ENCODE peak calls at places on chromosomes 5 and 9, in eight cellular contexts. One of them, this sample, is unnamed.

GRCh38 chr5:78293856-78294249 is 645 bp downstream of the AP3B1 start:
- DNase-seq in pancreas: no peak
- DNase-seq in right lobe of liver: no peak
- DNase-seq in RWPE2: no peak
- DNase-seq in upper lobe of left lung: no peak
- DNase-seq in foreskin keratinocyte: no peak
- DNase-seq in psoas muscle: no peak
- DNase-seq in fibroblast of lung: peak; percentile 6
- DNase-seq in this sample: no peak

GRCh38 chr9:93658184-93658925 is 82.0 kb downstream of the PHF2 start:
- DNase-seq in right lobe of liver: peak; percentile 37
- DNase-seq in pancreas: peak; percentile 51
- DNase-seq in upper lobe of left lung: no peak
- DNase-seq in psoas muscle: peak; percentile 32
- DNase-seq in foreskin keratinocyte: no peak
- DNase-seq in fibroblast of lung: no peak
- DNase-seq in RWPE2: peak; percentile 45
- DNase-seq in this sample: peak; percentile 5

GRCh38 chr5:143922718-143923117 is 110.8 kb downstream of the HMHB1 start:
- DNase-seq in foreskin keratinocyte: peak; percentile 46
- DNase-seq in pancreas: no peak
- DNase-seq in RWPE2: no peak
- DNase-seq in fibroblast of lung: peak; percentile 76
- DNase-seq in psoas muscle: no peak
- DNase-seq in upper lobe of left lung: no peak
- DNase-seq in right lobe of liver: no peak
- DNase-seq in this sample: no peak

GRCh38 chr9:94663139-94663538 is 23.8 kb upstream of the FBP1 start:
- DNase-seq in right lobe of liver: no peak
- DNase-seq in fibroblast of lung: no peak
- DNase-seq in RWPE2: no peak
- DNase-seq in psoas muscle: no peak
- DNase-seq in foreskin keratinocyte: no peak
- DNase-seq in upper lobe of left lung: no peak
- DNase-seq in pancreas: no peak
- DNase-seq in this sample: no peak

GRCh38 chr5:135814254-135814653 is 20.2 kb upstream of the SLC25A48 start:
- DNase-seq in fibroblast of lung: no peak
- DNase-seq in pancreas: no peak
- DNase-seq in RWPE2: no peak
- DNase-seq in upper lobe of left lung: no peak
- DNase-seq in right lobe of liver: no peak
- DNase-seq in foreskin keratinocyte: no peak
- DNase-seq in psoas muscle: no peak
- DNase-seq in this sample: no peak

GRCh38 chr5:168601972-168602371 is 22.8 kb upstream of the PANK3 start:
- DNase-seq in RWPE2: no peak
- DNase-seq in upper lobe of left lung: no peak
- DNase-seq in psoas muscle: no peak
- DNase-seq in fibroblast of lung: no peak
- DNase-seq in foreskin keratinocyte: no peak
- DNase-seq in right lobe of liver: no peak
- DNase-seq in pancreas: no peak
- DNase-seq in this sample: no peak

GRCh38 chr5:149913449-149914419 is 30.9 kb downstream of the PDE6A start:
- DNase-seq in RWPE2: no peak
- DNase-seq in fibroblast of lung: no peak
- DNase-seq in foreskin keratinocyte: no peak
- DNase-seq in upper lobe of left lung: no peak
- DNase-seq in psoas muscle: no peak
- DNase-seq in pancreas: no peak
- DNase-seq in right lobe of liver: no peak
- DNase-seq in this sample: no peak

GRCh38 chr5:56659991-56660390 is 155.4 kb upstream of the MAP3K1 start:
- DNase-seq in fibroblast of lung: no peak
- DNase-seq in foreskin keratinocyte: no peak
- DNase-seq in right lobe of liver: no peak
- DNase-seq in upper lobe of left lung: no peak
- DNase-seq in psoas muscle: no peak
- DNase-seq in RWPE2: no peak
- DNase-seq in pancreas: no peak
- DNase-seq in this sample: no peak

DNA sequence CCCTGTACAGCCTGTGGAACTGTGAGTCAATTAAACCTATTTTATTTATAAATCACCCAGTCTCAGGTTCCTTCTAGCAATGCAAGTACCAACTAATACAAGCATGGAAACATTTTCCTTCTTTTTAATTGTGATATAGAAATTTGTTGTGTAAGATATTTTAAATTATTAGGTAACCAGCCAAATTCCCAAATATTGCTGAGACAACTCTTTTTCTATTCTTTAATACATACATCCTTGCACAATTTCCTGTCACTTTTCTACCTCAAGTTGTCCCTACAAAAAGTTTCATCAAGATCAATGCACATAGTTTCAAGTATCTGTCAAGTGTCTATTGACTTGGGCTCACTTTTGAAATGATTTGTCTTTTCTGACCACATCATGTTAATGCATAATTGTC is 488.6 kb downstream of the ACTL7B start:
- DNase-seq in fibroblast of lung: no peak
- DNase-seq in upper lobe of left lung: no peak
- DNase-seq in RWPE2: no peak
- DNase-seq in pancreas: no peak
- DNase-seq in psoas muscle: no peak
- DNase-seq in right lobe of liver: no peak
- DNase-seq in foreskin keratinocyte: no peak
- DNase-seq in this sample: no peak
- H3K4me1 ChIP-seq in fibroblast of lung: no peaks in the 10 kb centered on the region
- H3K4me1 ChIP-seq in upper lobe of left lung: no peaks in the 10 kb centered on the region
- H3K4me1 ChIP-seq in RWPE2: no peaks in the 10 kb centered on the region
- H3K4me1 ChIP-seq in pancreas: no peaks in the 10 kb centered on the region
- H3K4me1 ChIP-seq in psoas muscle: peaks cover 16% of the 10 kb centered on the region
- H3K4me1 ChIP-seq in right lobe of liver: no peaks in the 10 kb centered on the region
- H3K4me1 ChIP-seq in foreskin keratinocyte: no peaks in the 10 kb centered on the region
- H3K4me1 ChIP-seq in this sample: no peaks in the 10 kb centered on the region

DNA sequence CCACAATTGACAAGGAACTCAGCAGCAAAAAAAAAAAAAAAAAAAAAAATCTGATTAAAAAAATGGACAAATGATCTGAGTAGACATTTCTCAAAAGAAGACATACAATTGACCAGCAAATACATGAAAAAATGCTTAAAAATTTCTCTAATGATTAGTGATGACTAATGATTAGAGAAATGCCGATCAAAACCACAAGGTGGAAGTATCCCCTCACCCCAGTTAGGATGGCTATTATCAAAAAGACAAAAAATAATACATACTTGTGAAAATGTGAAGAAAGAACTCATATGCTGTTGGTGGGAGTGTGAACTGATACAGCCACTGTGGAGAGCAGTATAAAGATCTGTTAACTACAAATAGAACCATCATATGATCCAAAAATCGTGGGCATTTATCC is 245.3 kb downstream of the OSTF1 start:
- DNase-seq in RWPE2: no peak
- DNase-seq in right lobe of liver: no peak
- DNase-seq in pancreas: no peak
- DNase-seq in fibroblast of lung: no peak
- DNase-seq in psoas muscle: no peak
- DNase-seq in upper lobe of left lung: no peak
- DNase-seq in foreskin keratinocyte: no peak
- DNase-seq in this sample: no peak
- TF ChIP-seq CTCF in RWPE2: no peak
- TF ChIP-seq CTCF in right lobe of liver: no peak
- TF ChIP-seq CTCF in pancreas: no peak
- TF ChIP-seq CTCF in fibroblast of lung: no peak
- TF ChIP-seq CTCF in psoas muscle: peak; percentile 23
- TF ChIP-seq CTCF in upper lobe of left lung: peak; percentile 34
- TF ChIP-seq CTCF in foreskin keratinocyte: peak; percentile 11
- TF ChIP-seq CTCF in this sample: peak; percentile 62

GRCh38 chr5:132824426-132824825 is 6.0 kb downstream of the SHROOM1 start:
- DNase-seq in pancreas: no peak
- DNase-seq in foreskin keratinocyte: no peak
- DNase-seq in right lobe of liver: no peak
- DNase-seq in fibroblast of lung: no peak
- DNase-seq in upper lobe of left lung: no peak
- DNase-seq in psoas muscle: no peak
- DNase-seq in RWPE2: no peak
- DNase-seq in this sample: no peak
- H3K4me1 ChIP-seq in pancreas: no peaks in the 10 kb centered on the region
- H3K4me1 ChIP-seq in foreskin keratinocyte: no peaks in the 10 kb centered on the region
- H3K4me1 ChIP-seq in right lobe of liver: no peaks in the 10 kb centered on the region
- H3K4me1 ChIP-seq in fibroblast of lung: peaks cover 3% of the 10 kb centered on the region
- H3K4me1 ChIP-seq in upper lobe of left lung: peaks cover 50% of the 10 kb centered on the region
- H3K4me1 ChIP-seq in psoas muscle: peaks cover under 1% of the 10 kb centered on the region
- H3K4me1 ChIP-seq in RWPE2: no peaks in the 10 kb centered on the region
- H3K4me1 ChIP-seq in this sample: peaks cover 36% of the 10 kb centered on the region

GRCh38 chr5:96651948-96652753 is 10.0 kb upstream of the CAST start:
- DNase-seq in RWPE2: no peak
- DNase-seq in psoas muscle: no peak
- DNase-seq in right lobe of liver: no peak
- DNase-seq in fibroblast of lung: no peak
- DNase-seq in pancreas: no peak
- DNase-seq in foreskin keratinocyte: no peak
- DNase-seq in upper lobe of left lung: no peak
- DNase-seq in this sample: no peak
- TF ChIP-seq CTCF in RWPE2: peak; percentile 31
- TF ChIP-seq CTCF in psoas muscle: no peak
- TF ChIP-seq CTCF in right lobe of liver: peak; percentile 30
- TF ChIP-seq CTCF in fibroblast of lung: peak; percentile 29
- TF ChIP-seq CTCF in pancreas: no peak
- TF ChIP-seq CTCF in foreskin keratinocyte: peak; percentile 48
- TF ChIP-seq CTCF in upper lobe of left lung: no peak
- TF ChIP-seq CTCF in this sample: peak; percentile 38

GRCh38 chr5:1358726-1359025 is 13.8 kb upstream of the CLPTM1L start:
- DNase-seq in fibroblast of lung: no peak
- DNase-seq in pancreas: no peak
- DNase-seq in right lobe of liver: peak; percentile 42
- DNase-seq in foreskin keratinocyte: no peak
- DNase-seq in RWPE2: no peak
- DNase-seq in upper lobe of left lung: no peak
- DNase-seq in psoas muscle: no peak
- DNase-seq in this sample: no peak
- H3K4me1 ChIP-seq in fibroblast of lung: no peaks in the 10 kb centered on the region
- H3K4me1 ChIP-seq in pancreas: no peaks in the 10 kb centered on the region
- H3K4me1 ChIP-seq in right lobe of liver: no peaks in the 10 kb centered on the region
- H3K4me1 ChIP-seq in foreskin keratinocyte: no peaks in the 10 kb centered on the region
- H3K4me1 ChIP-seq in RWPE2: no peaks in the 10 kb centered on the region
- H3K4me1 ChIP-seq in upper lobe of left lung: no peaks in the 10 kb centered on the region
- H3K4me1 ChIP-seq in psoas muscle: no peaks in the 10 kb centered on the region
- H3K4me1 ChIP-seq in this sample: no peaks in the 10 kb centered on the region

GRCh38 chr9:112890106-112891081 is at the start of gene SLC46A2:
- DNase-seq in foreskin keratinocyte: no peak
- DNase-seq in upper lobe of left lung: peak; percentile 77
- DNase-seq in psoas muscle: peak; percentile 61
- DNase-seq in fibroblast of lung: no peak
- DNase-seq in pancreas: peak; percentile 65
- DNase-seq in RWPE2: no peak
- DNase-seq in right lobe of liver: peak; percentile 65
- DNase-seq in this sample: peak; percentile 37

GRCh38 chr9:112886351-112886750 is 4.3 kb downstream of the SLC46A2 start:
- DNase-seq in fibroblast of lung: no peak
- DNase-seq in right lobe of liver: no peak
- DNase-seq in upper lobe of left lung: no peak
- DNase-seq in foreskin keratinocyte: no peak
- DNase-seq in psoas muscle: no peak
- DNase-seq in pancreas: no peak
- DNase-seq in RWPE2: no peak
- DNase-seq in this sample: no peak

GRCh38 chr9:112884721-112885120 is 6.0 kb downstream of the SLC46A2 start:
- DNase-seq in pancreas: no peak
- DNase-seq in fibroblast of lung: no peak
- DNase-seq in psoas muscle: no peak
- DNase-seq in upper lobe of left lung: no peak
- DNase-seq in right lobe of liver: no peak
- DNase-seq in RWPE2: no peak
- DNase-seq in foreskin keratinocyte: peak; percentile 23
- DNase-seq in this sample: no peak

GRCh38 chr9:112885324-112885723 is 5.4 kb downstream of the SLC46A2 start:
- DNase-seq in RWPE2: no peak
- DNase-seq in right lobe of liver: no peak
- DNase-seq in psoas muscle: no peak
- DNase-seq in foreskin keratinocyte: no peak
- DNase-seq in pancreas: no peak
- DNase-seq in fibroblast of lung: no peak
- DNase-seq in upper lobe of left lung: no peak
- DNase-seq in this sample: no peak

GRCh38 chr9:112887377-112887776 is 3.3 kb downstream of the SLC46A2 start:
- DNase-seq in pancreas: no peak
- DNase-seq in psoas muscle: no peak
- DNase-seq in RWPE2: no peak
- DNase-seq in right lobe of liver: no peak
- DNase-seq in upper lobe of left lung: peak; percentile 78
- DNase-seq in foreskin keratinocyte: no peak
- DNase-seq in fibroblast of lung: no peak
- DNase-seq in this sample: no peak
- TF ChIP-seq CTCF in pancreas: no peak
- TF ChIP-seq CTCF in psoas muscle: no peak
- TF ChIP-seq CTCF in RWPE2: no peak
- TF ChIP-seq CTCF in right lobe of liver: no peak
- TF ChIP-seq CTCF in upper lobe of left lung: peak; percentile 28
- TF ChIP-seq CTCF in foreskin keratinocyte: no peak
- TF ChIP-seq CTCF in fibroblast of lung: no peak
- TF ChIP-seq CTCF in this sample: no peak

GRCh38 chr9:114168281-114169028 is 13.1 kb downstream of the COL27A1 start:
- DNase-seq in right lobe of liver: no peak
- DNase-seq in upper lobe of left lung: no peak
- DNase-seq in pancreas: peak; percentile 63
- DNase-seq in fibroblast of lung: no peak
- DNase-seq in foreskin keratinocyte: no peak
- DNase-seq in RWPE2: no peak
- DNase-seq in psoas muscle: no peak
- DNase-seq in this sample: no peak
- H3K4me1 ChIP-seq in right lobe of liver: peaks cover 5% of the 10 kb centered on the region
- H3K4me1 ChIP-seq in upper lobe of left lung: peaks cover 8% of the 10 kb centered on the region
- H3K4me1 ChIP-seq in pancreas: no peaks in the 10 kb centered on the region
- H3K4me1 ChIP-seq in fibroblast of lung: peaks cover 21% of the 10 kb centered on the region
- H3K4me1 ChIP-seq in foreskin keratinocyte: peaks cover 25% of the 10 kb centered on the region
- H3K4me1 ChIP-seq in RWPE2: peaks cover 12% of the 10 kb centered on the region
- H3K4me1 ChIP-seq in psoas muscle: peaks cover 6% of the 10 kb centered on the region
- H3K4me1 ChIP-seq in this sample: peaks cover 40% of the 10 kb centered on the region